ENCODE peak calls at places on chromosome X, in seven cellular contexts. F is tibial nerve, Y is ovary, E is suprapubic skin, G is A549, A is upper lobe of left lung, D is H1. R is an unnamed sample.

GRCh38 chrX:37879692-37880091 is 32.3 kb upstream of the DYNLT3 start:
- DNase-seq in F (no peak), Y (no peak), E (no peak), G (no peak), A (no peak), D (no peak), R (no peak)

GRCh38 chrX:45401923-45402322 is 201.2 kb upstream of the DIPK2B start:
- DNase-seq in F (no peak), Y (no peak), E (no peak), G (no peak), A (no peak), D (no peak), R (no peak)

GRCh38 chrX:29478336-29479069 is 736.9 kb upstream of the MAGEB2 start:
- DNase-seq in F (no peak), Y (no peak), E (no peak), G (peak), A (no peak), D (peak), R (no peak)

GRCh38 chrX:55624403-55624802 is 1.2 kb downstream of the FOXR2 start:
- DNase-seq in F (no peak), Y (no peak), E (no peak), G (peak), A (no peak), D (no peak), R (no peak)

GRCh38 chrX:40439625-40440532 is 140.9 kb upstream of the ATP6AP2 start:
- DNase-seq in F (no peak), Y (no peak), E (no peak), G (no peak), A (no peak), D (no peak), R (no peak)

GRCh38 chrX:15349046-15349445 is 13.7 kb upstream of the PIGA start:
- DNase-seq in F (no peak), Y (peak), E (no peak), G (peak), A (no peak), D (no peak), R (no peak)

GRCh38 chrX:26651755-26652154 is 435.8 kb downstream of the MAGEB5 start:
- DNase-seq in F (no peak), Y (no peak), E (no peak), G (peak), A (no peak), D (no peak), R (no peak)

GRCh38 chrX:154019061-154019621 is 561 bp downstream of the IRAK1 start:
- DNase-seq in F (no peak), Y (no peak), E (no peak), G (no peak), A (peak), D (no peak), R (no peak)

GRCh38 chrX:43166874-43167273 is 388.9 kb upstream of the PPP1R2C start:
- DNase-seq in F (no peak), Y (no peak), E (no peak), G (no peak), A (no peak), D (no peak), R (no peak)

GRCh38 chrX:18377802-18378201 is 23.3 kb upstream of the SCML2 start:
- DNase-seq in F (no peak), Y (no peak), E (no peak), G (peak), A (no peak), D (no peak), R (no peak)

GRCh38 chrX:12446342-12447075 is 308.2 kb downstream of the FRMPD4 start:
- DNase-seq in F (no peak), Y (no peak), E (no peak), G (peak), A (no peak), D (no peak), R (no peak)

GRCh38 chrX:112545051-112545450 is 134.7 kb downstream of the LHFPL1 start:
- DNase-seq in F (no peak), Y (no peak), E (no peak), G (no peak), A (no peak), D (no peak), R (no peak)

GRCh38 chrX:40155617-40156471 is 58.1 kb upstream of the BCOR start:
- DNase-seq in F (no peak), Y (peak), E (no peak), G (peak), A (peak), D (no peak), R (no peak)

GRCh38 chrX:120477453-120477852 is 8.4 kb upstream of the LAMP2 start:
- DNase-seq in F (no peak), Y (no peak), E (no peak), G (no peak), A (no peak), D (no peak), R (no peak)

GRCh38 chrX:64977830-64978229 is 1.6 kb upstream of the ZC4H2 start:
- DNase-seq in F (no peak), Y (no peak), E (no peak), G (peak), A (no peak), D (no peak), R (no peak)

GRCh38 chrX:50622751-50623150 is 152.1 kb upstream of the DGKK start:
- DNase-seq in F (no peak), Y (no peak), E (no peak), G (no peak), A (no peak), D (no peak), R (no peak)

GRCh38 chrX:115642895-115643530 is 82.0 kb downstream of the PLS3 start:
- DNase-seq in F (peak), Y (no peak), E (no peak), G (peak), A (no peak), D (no peak), R (peak)

GRCh38 chrX:112826020-112826419 is 14.6 kb downstream of the AMOT start:
- DNase-seq in F (no peak), Y (no peak), E (no peak), G (no peak), A (no peak), D (no peak), R (no peak)

GRCh38 chrX:103754401-103754800 is 22.2 kb upstream of the PLP1 start:
- DNase-seq in F (no peak), Y (no peak), E (no peak), G (no peak), A (no peak), D (no peak), R (no peak)

GRCh38 chrX:10045327-10046000 is 78.3 kb downstream of the CLDN34 start:
- DNase-seq in F (no peak), Y (peak), E (no peak), G (no peak), A (no peak), D (no peak), R (no peak)

GRCh38 chrX:63739885-63740284 is 45.1 kb downstream of the ARHGEF9 start:
- DNase-seq in F (no peak), Y (no peak), E (no peak), G (no peak), A (no peak), D (no peak), R (no peak)

GRCh38 chrX:39915081-39915480 is 182.7 kb downstream of the BCOR start:
- DNase-seq in F (no peak), Y (no peak), E (no peak), G (no peak), A (no peak), D (no peak), R (no peak)

GRCh38 chrX:141989802-141990201 is 86.1 kb downstream of the MAGEC1 start:
- DNase-seq in F (no peak), Y (no peak), E (no peak), G (no peak), A (no peak), D (no peak), R (no peak)

DNA sequence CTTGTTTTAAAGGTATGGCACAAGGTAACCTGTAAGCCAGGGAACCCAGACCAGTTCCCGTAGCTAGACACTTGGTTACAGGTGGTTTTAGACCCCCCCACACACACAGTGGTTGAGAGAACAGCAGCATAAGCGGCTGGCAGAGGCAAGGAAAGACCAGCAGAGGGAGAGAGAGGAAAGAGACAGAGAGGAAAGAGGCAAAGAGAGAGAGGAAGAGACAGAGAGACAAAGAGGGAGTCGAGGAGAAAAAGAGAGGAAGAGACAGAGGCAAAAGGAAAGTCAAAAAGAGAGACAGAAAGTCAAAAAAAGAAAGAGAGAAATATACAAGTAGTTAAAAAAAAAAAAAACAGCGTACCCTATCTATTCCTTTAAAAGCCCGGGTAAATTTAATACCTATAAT is 19.5 kb upstream of the PCSK1N start:
- DNase-seq in F (no peak), Y (no peak), E (no peak), G (peak), A (no peak), D (no peak), R (no peak)
- TF ChIP-seq POLR2A in F (no peak), Y (no peak), E (no peak), G (no peak), A (no peak), D (no peak), R (no peak)

GRCh38 chrX:140967036-140967435 is 35.4 kb upstream of the SPANXB1 start:
- DNase-seq in F (no peak), Y (no peak), E (no peak), G (no peak), A (no peak), D (no peak), R (no peak)
- TF ChIP-seq EP300 in F (no peak), Y (no peak), E (no peak), G (no peak), A (no peak), D (no peak), R (no peak)

GRCh38 chrX:150361777-150362351 is 1.3 kb upstream of the MAMLD1 start:
- DNase-seq in F (no peak), Y (peak), E (no peak), G (peak), A (peak), D (no peak), R (peak)
- H3K4me3 ChIP-seq in F (peak), Y (peak), E (peak), G (peak), A (no peak), D (peak), R (peak)

GRCh38 chrX:71095555-71095970 is at the start of gene FOXO4:
- DNase-seq in F (peak), Y (peak), E (peak), G (peak), A (peak), D (peak), R (peak)
- TF ChIP-seq POLR2A in F (peak), Y (peak), E (no peak), G (peak), A (no peak), D (no peak), R (no peak)

DNA sequence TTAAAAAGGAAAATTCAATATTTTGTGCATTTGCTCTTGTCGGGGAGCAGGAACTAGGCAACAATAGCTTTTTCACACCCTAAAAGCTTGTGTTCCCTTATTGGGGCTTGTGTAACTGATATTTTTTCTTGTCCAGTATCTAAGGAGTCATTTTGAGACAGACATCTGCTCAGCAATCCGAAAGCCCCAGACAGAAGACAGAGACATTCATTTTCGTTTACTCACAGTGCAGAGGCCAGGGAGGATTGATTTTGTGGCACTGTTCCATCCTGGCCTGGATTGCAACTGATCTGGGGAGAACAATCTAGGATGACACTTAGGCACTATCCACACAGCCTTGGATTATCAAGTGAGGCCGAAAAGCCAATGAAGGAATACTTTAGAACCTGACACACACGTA is 27.4 kb upstream of the PLAC1 start:
- DNase-seq in F (no peak), Y (no peak), E (no peak), G (no peak), A (no peak), D (no peak), R (no peak)
- TF ChIP-seq EP300 in F (no peak), Y (no peak), E (no peak), G (no peak), A (no peak), D (no peak), R (no peak)

GRCh38 chrX:1743105-1743504 is 128.2 kb downstream of the ASMT start:
- DNase-seq in F (no peak), Y (no peak), E (no peak), G (no peak), A (no peak), D (no peak), R (no peak)
- H3K4me3 ChIP-seq in F (no peak), Y (no peak), E (no peak), G (no peak), A (no peak), D (no peak), R (no peak)

R was measured in sigmoid colon.